ENCODE peak calls at places on chromosomes 11 and 22, in seven cellular contexts. H is HCT116, E is GM23338, V is HL-60, A is GM12878, I is K562, G is HepG2. Z is an unnamed sample.

GRCh38 chr11:63212742-63213141 is 30.7 kb downstream of the SLC22A25 start:
- DNase-seq in A (no peak), E (peak), G (peak), H (peak), V (peak), I (peak), Z (no peak)

GRCh38 chr11:126929186-126930085 is 71.1 kb downstream of the KIRREL3 start:
- DNase-seq in G (no peak), A (no peak), E (no peak), I (no peak), H (no peak), V (no peak), Z (no peak)

GRCh38 chr11:6418199-6418957 is 516 bp downstream of the APBB1 start:
- DNase-seq in V (no peak), A (no peak), E (peak), I (no peak), H (no peak), G (no peak), Z (no peak)

GRCh38 chr22:50531546-50532352 is 1.9 kb upstream of the TYMP start:
- DNase-seq in I (no peak), G (no peak), V (peak), A (no peak), H (no peak), E (peak), Z (no peak)

GRCh38 chr11:28659716-28660348 is 551.6 kb downstream of the METTL15 start:
- DNase-seq in A (no peak), G (no peak), E (no peak), H (no peak), V (no peak), I (no peak), Z (no peak)

GRCh38 chr11:103800406-103801114 is 235.9 kb upstream of the DDI1 start:
- DNase-seq in I (no peak), A (no peak), E (peak), V (no peak), H (no peak), G (no peak), Z (no peak)

GRCh38 chr22:20130739-20131592 is 638 bp upstream of the ZDHHC8 start:
- DNase-seq in A (no peak), I (peak), G (peak), E (peak), H (peak), V (no peak), Z (no peak)

GRCh38 chr11:65872555-65873279 is at the start of gene EFEMP2:
- DNase-seq in I (no peak), A (no peak), E (no peak), H (no peak), G (no peak), V (no peak), Z (no peak)

GRCh38 chr22:19855504-19856409 is 1.1 kb upstream of the GNB1L start:
- DNase-seq in G (peak), H (peak), V (no peak), I (peak), A (peak), E (peak), Z (no peak)

GRCh38 chr22:35930933-35931332 is 97.7 kb downstream of the RBFOX2 start:
- DNase-seq in H (peak), V (no peak), E (peak), G (peak), A (peak), I (peak), Z (peak)

GRCh38 chr11:9203715-9204311 is 61.3 kb downstream of the DENND5A start:
- DNase-seq in A (no peak), G (peak), V (no peak), H (no peak), E (peak), I (no peak), Z (no peak)

GRCh38 chr11:129061466-129062194 is 119.0 kb upstream of the TP53AIP1 start:
- DNase-seq in G (no peak), H (peak), V (no peak), A (no peak), I (no peak), E (no peak), Z (peak)

GRCh38 chr11:128214263-128214662 is 373.1 kb downstream of the ETS1 start:
- DNase-seq in V (no peak), E (no peak), G (no peak), A (no peak), H (no peak), I (no peak), Z (no peak)

GRCh38 chr22:30574095-30574981 is at the start of gene GAL3ST1:
- DNase-seq in H (no peak), A (no peak), V (no peak), G (peak), E (peak), I (no peak), Z (no peak)

GRCh38 chr11:75241906-75242644 is 1.5 kb downstream of the TPBGL start:
- DNase-seq in V (no peak), H (no peak), E (peak), G (no peak), A (no peak), I (no peak), Z (no peak)

GRCh38 chr11:119154178-119154577 is 5.3 kb downstream of the ABCG4 start:
- DNase-seq in E (no peak), A (no peak), I (no peak), G (no peak), V (no peak), H (no peak), Z (no peak)

GRCh38 chr11:119152043-119152442 is 3.2 kb downstream of the ABCG4 start:
- DNase-seq in G (no peak), H (no peak), E (no peak), I (no peak), V (no peak), A (no peak), Z (no peak)

GRCh38 chr11:119152604-119153003 is 3.8 kb downstream of the ABCG4 start:
- DNase-seq in V (no peak), G (no peak), A (no peak), I (no peak), H (no peak), E (no peak), Z (no peak)

GRCh38 chr11:119155733-119156492 is 7.1 kb downstream of the ABCG4 start:
- DNase-seq in I (peak), G (peak), V (no peak), H (peak), E (peak), A (no peak), Z (no peak)

DNA sequence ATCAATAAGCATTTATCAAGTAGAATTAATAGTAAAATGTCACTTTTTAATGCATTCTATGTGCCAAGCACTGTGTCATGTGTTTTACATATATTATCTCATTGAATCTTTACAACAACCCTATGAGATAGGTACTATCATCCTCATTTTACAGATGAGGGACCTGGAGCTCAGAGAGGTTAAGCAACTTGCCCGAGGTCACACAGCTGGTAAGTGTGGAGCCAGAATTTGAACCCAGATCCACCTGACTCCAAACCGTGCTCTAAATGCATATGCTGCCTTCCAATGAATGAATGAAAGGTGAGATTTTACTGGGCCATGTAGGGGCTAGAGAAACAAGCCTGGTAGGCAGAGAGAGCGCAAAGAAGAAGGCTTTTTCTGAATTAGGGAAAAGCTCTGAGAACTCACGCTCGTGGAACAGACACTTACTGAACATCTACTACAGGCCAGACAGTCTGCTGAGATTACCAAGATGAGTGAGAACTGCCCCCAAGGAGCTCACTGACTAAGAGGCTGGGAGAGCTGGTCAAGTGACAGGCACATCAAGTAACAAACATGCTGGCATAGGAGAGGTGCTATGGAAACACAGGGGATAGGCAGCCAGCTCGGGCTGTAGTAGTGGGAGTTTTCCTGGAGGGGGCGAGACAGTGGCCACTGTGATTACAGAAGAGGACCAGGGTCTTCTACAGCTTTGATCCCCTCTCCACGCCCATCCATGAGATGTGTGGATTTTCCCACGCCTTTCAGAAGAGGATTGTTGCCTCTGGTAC is 4.4 kb downstream of the ABCG4 start:
- DNase-seq in V (no peak), A (no peak), H (no peak), I (no peak), E (peak), G (no peak), Z (no peak)
- TF ChIP-seq POLR2AphosphoS5 in V (no peak), A (no peak), H (no peak), I (no peak), E (no peak), G (no peak), Z (no peak)

GRCh38 chr11:45475135-45475534 is 189.0 kb upstream of the SYT13 start:
- DNase-seq in H (no peak), A (no peak), V (no peak), G (no peak), I (no peak), E (no peak), Z (no peak)
- TF ChIP-seq REST in H (no peak), A (no peak), V (no peak), G (no peak), I (no peak), E (no peak), Z (no peak)

GRCh38 chr22:17085277-17086091 is 684 bp downstream of the IL17RA start:
- DNase-seq in V (no peak), H (no peak), E (peak), G (no peak), A (no peak), I (peak), Z (no peak)

GRCh38 chr22:17086301-17086700 is 1.5 kb downstream of the IL17RA start:
- DNase-seq in V (no peak), E (no peak), I (no peak), A (no peak), H (no peak), G (no peak), Z (no peak)

GRCh38 chr22:17083255-17083654 is 1.5 kb upstream of the IL17RA start:
- DNase-seq in V (no peak), A (no peak), H (no peak), I (no peak), G (no peak), E (no peak), Z (no peak)

GRCh38 chr22:17083811-17084540 is 824 bp upstream of the IL17RA start:
- DNase-seq in H (no peak), G (no peak), I (no peak), A (no peak), V (no peak), E (peak), Z (no peak)

GRCh38 chr22:17084554-17085276 is at the start of gene IL17RA:
- DNase-seq in I (peak), H (peak), G (peak), A (peak), V (peak), E (peak), Z (peak)
- TF ChIP-seq POLR2AphosphoS5 in I (peak), H (peak), G (peak), A (peak), V (no peak), E (peak), Z (peak)

GRCh38 chr11:35030716-35031213 is 108.2 kb upstream of the CD44 start:
- DNase-seq in E (no peak), I (peak), A (no peak), G (no peak), H (peak), V (no peak), Z (peak)
- TF ChIP-seq REST in E (no peak), I (no peak), A (no peak), G (no peak), H (no peak), V (no peak), Z (no peak)

GRCh38 chr11:72605958-72606357 is 68.3 kb downstream of the PDE2A start:
- DNase-seq in I (no peak), E (no peak), A (no peak), V (no peak), H (no peak), G (no peak), Z (no peak)
- TF ChIP-seq POLR2AphosphoS5 in I (no peak), E (no peak), A (no peak), V (no peak), H (no peak), G (no peak), Z (no peak)

GRCh38 chr22:48844096-48844675 is 983.5 kb downstream of the BRD1 start:
- DNase-seq in A (no peak), G (no peak), H (no peak), I (no peak), V (no peak), E (no peak), Z (no peak)

GRCh38 chr22:48841881-48842582 is 985.6 kb downstream of the BRD1 start:
- DNase-seq in V (no peak), G (no peak), H (no peak), A (no peak), E (no peak), I (no peak), Z (no peak)

GRCh38 chr22:48842583-48842945 is 985.1 kb downstream of the BRD1 start:
- DNase-seq in I (no peak), V (no peak), H (no peak), G (no peak), A (no peak), E (no peak), Z (no peak)

GRCh38 chr22:48843640-48844039 is 984.0 kb downstream of the BRD1 start:
- DNase-seq in I (no peak), A (no peak), G (no peak), E (no peak), V (no peak), H (no peak), Z (no peak)

DNA sequence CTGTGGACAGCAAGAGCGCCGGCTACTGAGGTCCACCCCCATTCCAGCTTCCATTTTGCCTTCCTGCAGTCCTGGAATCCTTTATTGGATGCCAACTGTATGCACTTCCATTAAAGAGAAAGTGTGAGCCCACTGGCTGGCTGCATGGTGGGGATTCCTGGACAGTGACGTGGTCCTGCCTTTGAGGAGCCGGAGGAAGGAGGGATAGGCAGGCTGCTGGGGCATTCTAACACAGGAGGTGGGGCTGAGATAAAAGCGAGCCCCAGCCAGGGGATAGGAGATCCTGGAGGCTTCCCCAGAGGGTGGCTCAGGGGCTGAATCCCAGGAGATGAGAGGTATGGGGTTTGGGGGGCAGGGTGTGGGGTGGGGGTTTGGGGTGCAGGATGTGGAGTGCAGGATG is 984.7 kb downstream of the BRD1 start:
- DNase-seq in E (no peak), I (no peak), G (no peak), A (no peak), V (no peak), H (no peak), Z (no peak)
- TF ChIP-seq REST in E (no peak), I (no peak), G (no peak), A (no peak), V (no peak), H (no peak), Z (no peak)

Z was measured in Panc1.